ENCODE peak calls at places on chromosomes 3 and 15, in seven cellular contexts. K is Karpas-422, H is sigmoid colon, Q is uterus, J is psoas muscle, S is lower lobe of right lung, V is prostate gland. O is an unnamed sample. For H3K9me3 and H3K4me1, the result is how much of the 10 kb centered on the place peaks cover.

GRCh38 chr15:52738311-52738710 is 51.8 kb downstream of the ONECUT1 start:
- DNase-seq in K (no peak), H (no peak), Q (no peak), J (no peak), S (no peak), V (no peak), O (no peak)

GRCh38 chr15:101045835-101046691 is 126.9 kb downstream of the LRRK1 start:
- DNase-seq in K (no peak), H (peak), Q (peak), J (no peak), S (peak), V (no peak), O (peak)

GRCh38 chr15:48560321-48561051 is 85.0 kb downstream of the FBN1 start:
- DNase-seq in K (no peak), H (no peak), Q (peak), J (peak), S (no peak), V (no peak), O (no peak)

GRCh38 chr3:195895078-195895899 is 13.1 kb downstream of the TNK2 start:
- DNase-seq in K (peak), H (peak), Q (no peak), J (peak), S (peak), V (no peak), O (peak)

GRCh38 chr3:159951580-159951979 is 37.1 kb upstream of the IL12A start:
- DNase-seq in K (no peak), H (no peak), Q (no peak), J (no peak), S (no peak), V (no peak), O (no peak)

GRCh38 chr15:76341366-76342045 is 4.9 kb downstream of the ISL2 start:
- DNase-seq in K (no peak), H (no peak), Q (no peak), J (no peak), S (no peak), V (no peak), O (no peak)

GRCh38 chr3:197002701-197003454 is 26.7 kb downstream of the MELTF start:
- DNase-seq in K (peak), H (peak), Q (peak), J (peak), S (peak), V (peak), O (peak)

GRCh38 chr15:67135494-67135893 is 70.1 kb downstream of the SMAD3 start:
- DNase-seq in K (no peak), H (peak), Q (no peak), J (no peak), S (no peak), V (no peak), O (no peak)

GRCh38 chr3:16427309-16427965 is 86.1 kb downstream of the RFTN1 start:
- DNase-seq in K (no peak), H (peak), Q (peak), J (no peak), S (no peak), V (no peak), O (no peak)

GRCh38 chr3:149832086-149832485 is 19.1 kb downstream of the RNF13 start:
- DNase-seq in K (no peak), H (no peak), Q (no peak), J (no peak), S (no peak), V (no peak), O (no peak)
- H3K9me3 ChIP-seq in K (half or more), H (under half), Q (under half), J (under half), S (under half), V (under half), O (under half)

DNA sequence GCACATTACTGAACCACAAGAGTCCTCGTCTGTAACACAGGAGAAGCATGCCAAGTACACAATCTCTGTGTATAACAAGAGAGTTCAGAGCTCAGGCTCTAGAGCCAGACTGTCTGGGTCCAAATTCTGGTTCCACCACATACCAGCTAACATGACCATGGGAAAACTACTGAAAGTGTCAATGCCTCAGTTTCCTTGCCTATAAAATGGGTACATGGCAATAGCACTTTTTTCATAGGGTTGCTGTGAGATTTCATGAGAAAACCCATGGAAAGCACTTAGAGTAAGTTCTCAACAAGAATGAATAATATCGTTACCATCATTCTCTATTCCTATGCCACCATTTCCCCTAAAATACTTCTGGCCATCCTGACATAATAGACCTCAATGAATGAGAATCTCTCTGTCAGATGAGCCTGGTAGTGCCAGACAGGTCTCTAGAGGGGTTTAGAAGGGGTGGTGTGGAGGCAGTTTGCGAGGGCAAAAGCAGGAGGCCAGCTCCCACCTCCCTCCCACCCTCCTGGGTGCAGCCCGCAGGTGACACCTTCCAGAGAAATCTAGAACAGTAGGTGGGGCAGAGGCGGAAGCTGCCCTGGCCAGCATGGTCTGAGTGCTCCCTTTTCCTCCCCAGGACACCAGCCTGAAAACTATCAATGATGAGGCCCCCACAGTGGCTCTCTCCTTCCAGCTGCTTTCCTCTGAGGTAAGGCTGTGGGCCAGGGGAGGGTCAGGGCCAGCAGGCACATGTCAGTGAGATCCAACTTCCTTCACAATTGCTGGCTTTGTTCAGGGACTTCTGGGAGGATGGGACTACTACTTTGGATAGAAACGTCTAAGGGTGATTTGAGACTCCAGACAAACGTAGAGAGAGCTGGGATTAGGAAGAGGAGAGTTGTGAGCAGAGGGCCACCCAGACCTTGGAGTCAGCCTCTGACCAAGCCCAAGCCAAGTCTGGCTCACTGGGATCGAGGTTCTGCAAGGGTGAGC is 45.3 kb downstream of the CCDC33 start:
- DNase-seq in K (no peak), H (no peak), Q (no peak), J (no peak), S (no peak), V (no peak), O (no peak)
- H3K4me1 ChIP-seq in K (under half), H (under half), Q (under half), J (under half), S (under half), V (under half), O (under half)

GRCh38 chr3:403826-404225 is 207.3 kb downstream of the CHL1 start:
- DNase-seq in K (no peak), H (no peak), Q (no peak), J (no peak), S (no peak), V (no peak), O (no peak)
- H3K9me3 ChIP-seq in K (under half), H (under half), Q (under half), J (under half), S (under half), V (under half), O (under half)

GRCh38 chr3:12987602-12988001 is 85.6 kb downstream of the IQSEC1 start:
- DNase-seq in K (no peak), H (no peak), Q (no peak), J (no peak), S (no peak), V (no peak), O (no peak)

GRCh38 chr3:12986986-12987385 is 86.2 kb downstream of the IQSEC1 start:
- DNase-seq in K (no peak), H (no peak), Q (no peak), J (peak), S (no peak), V (no peak), O (peak)

GRCh38 chr3:12985148-12985547 is 88.1 kb downstream of the IQSEC1 start:
- DNase-seq in K (no peak), H (no peak), Q (no peak), J (peak), S (no peak), V (no peak), O (no peak)

GRCh38 chr3:12986031-12986430 is 87.2 kb downstream of the IQSEC1 start:
- DNase-seq in K (no peak), H (no peak), Q (no peak), J (peak), S (no peak), V (no peak), O (no peak)

DNA sequence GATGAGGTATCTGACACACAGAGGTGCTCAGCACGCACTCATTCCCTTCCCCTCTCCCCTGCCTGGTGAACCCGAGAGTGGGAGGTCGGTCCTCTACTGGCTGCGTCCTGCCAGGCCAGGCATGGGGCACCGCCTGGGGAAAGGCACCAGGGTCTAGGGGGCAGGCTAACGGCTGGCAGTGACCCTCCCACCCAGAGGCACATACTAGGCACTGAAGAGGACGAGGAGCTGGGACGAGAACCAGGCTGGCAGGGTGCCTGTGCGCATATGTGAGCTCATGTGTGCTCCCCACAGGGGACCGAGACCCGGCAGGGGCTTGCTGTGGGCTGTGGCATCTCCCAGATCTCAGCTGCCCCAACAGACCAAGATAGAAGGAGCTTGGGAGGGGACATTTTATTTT is 86.7 kb downstream of the IQSEC1 start:
- DNase-seq in K (no peak), H (no peak), Q (no peak), J (peak), S (no peak), V (no peak), O (no peak)
- H3K4me1 ChIP-seq in K (under half), H (under half), Q (under half), J (under half), S (under half), V (under half), O (under half)

GRCh38 chr15:98455899-98456298 is 192.4 kb upstream of the IGF1R start:
- DNase-seq in K (no peak), H (no peak), Q (no peak), J (no peak), S (no peak), V (no peak), O (no peak)

GRCh38 chr15:98452238-98452637 is 196.1 kb upstream of the IGF1R start:
- DNase-seq in K (peak), H (no peak), Q (no peak), J (no peak), S (no peak), V (no peak), O (no peak)

GRCh38 chr15:98446093-98446492 is 202.2 kb upstream of the IGF1R start:
- DNase-seq in K (no peak), H (no peak), Q (no peak), J (no peak), S (no peak), V (no peak), O (no peak)

DNA sequence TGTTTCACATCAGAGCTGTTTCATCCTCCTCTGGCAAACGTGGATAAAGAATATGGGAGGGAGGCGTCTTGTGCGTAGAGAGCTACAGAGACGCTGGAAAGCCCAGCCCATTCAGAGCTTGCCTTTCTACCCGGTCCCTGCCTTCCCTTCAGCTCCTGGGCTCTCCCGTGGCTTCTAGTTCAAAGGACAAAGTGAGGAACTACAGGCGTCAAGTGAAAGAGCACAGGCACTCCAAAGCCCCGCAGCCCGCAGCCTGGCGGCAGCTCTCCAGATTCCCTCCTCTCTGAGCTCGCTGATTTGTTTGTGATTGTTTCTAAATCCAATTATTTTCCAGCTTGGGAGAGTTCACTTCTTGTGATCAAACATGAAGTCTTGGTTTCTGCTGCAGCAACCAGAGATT is 197.1 kb upstream of the IGF1R start:
- DNase-seq in K (no peak), H (no peak), Q (no peak), J (no peak), S (no peak), V (no peak), O (no peak)
- H3K9me3 ChIP-seq in K (under half), H (under half), Q (under half), J (under half), S (under half), V (under half), O (under half)

DNA sequence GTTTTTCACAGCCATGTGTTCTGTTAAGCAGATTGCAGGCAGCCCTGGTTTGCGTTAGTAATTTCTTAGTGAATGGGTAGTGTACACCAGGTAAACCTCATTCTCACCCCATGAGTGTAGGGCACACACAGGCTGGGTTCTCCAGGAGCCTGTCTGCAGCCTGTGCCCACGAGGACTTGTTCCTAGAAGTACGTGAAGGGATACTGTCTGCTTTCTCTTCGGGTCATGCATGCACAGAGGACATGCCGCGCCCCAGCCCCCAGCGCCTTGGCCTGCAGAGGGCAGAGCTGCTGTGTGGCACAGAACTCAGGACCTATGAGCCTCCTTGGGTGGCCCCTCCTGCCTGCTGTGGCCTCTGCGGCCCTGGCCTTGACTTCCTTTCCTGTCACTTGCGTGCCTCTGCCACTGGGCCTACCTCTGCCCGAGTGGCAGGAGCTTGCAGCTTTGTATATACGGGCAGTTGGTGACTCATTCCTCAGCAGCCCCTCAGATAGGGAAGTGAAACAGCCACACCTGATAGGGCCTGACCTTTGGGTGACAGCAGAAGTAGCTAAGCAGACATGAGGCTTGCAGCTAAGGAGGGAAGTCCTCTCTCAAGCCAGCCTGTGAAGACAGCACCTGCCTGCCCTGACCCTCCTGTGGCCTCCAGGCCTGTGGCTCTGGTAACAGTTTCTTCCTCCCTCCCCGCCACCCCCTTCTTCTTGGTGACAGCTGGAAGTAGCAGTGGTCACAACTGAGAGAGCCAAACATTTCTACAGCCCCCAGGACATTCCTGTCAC is 19.5 kb downstream of the PPCDC start:
- DNase-seq in K (peak), H (peak), Q (peak), J (peak), S (peak), V (no peak), O (peak)
- H3K4me1 ChIP-seq in K (under half), H (half or more), Q (under half), J (under half), S (half or more), V (under half), O (half or more)

GRCh38 chr3:1666865-1667264 is 431.8 kb upstream of the CNTN4 start:
- DNase-seq in K (no peak), H (no peak), Q (no peak), J (no peak), S (no peak), V (no peak), O (no peak)
- H3K9me3 ChIP-seq in K (under half), H (under half), Q (under half), J (under half), S (under half), V (under half), O (under half)